ENCODE peak calls at places on chromosome 20, in eight cellular contexts. One of them, this sample, is unnamed.

GRCh38 chr20:31566332-31566657 is 38.8 kb upstream of the ID1 start:
- ATAC-seq in heart right ventricle: no peak
- ATAC-seq in A549: no peak
- ATAC-seq in left lung: no peak
- ATAC-seq in heart left ventricle: no peak
- ATAC-seq in CD4-positive, alpha-beta T cell: no peak
- ATAC-seq in DND-41: no peak
- ATAC-seq in right lobe of liver: no peak
- ATAC-seq in this sample: no peak

GRCh38 chr20:46852313-46852712 is 42.3 kb upstream of the EYA2 start:
- ATAC-seq in heart right ventricle: no peak
- ATAC-seq in A549: no peak
- ATAC-seq in left lung: no peak
- ATAC-seq in heart left ventricle: no peak
- ATAC-seq in CD4-positive, alpha-beta T cell: no peak
- ATAC-seq in DND-41: no peak
- ATAC-seq in right lobe of liver: no peak
- ATAC-seq in this sample: no peak

GRCh38 chr20:38645980-38646858 is 44.6 kb downstream of the ARHGAP40 start:
- ATAC-seq in heart right ventricle: peak; percentile 90
- ATAC-seq in A549: peak; percentile 93
- ATAC-seq in left lung: peak; percentile 99
- ATAC-seq in heart left ventricle: peak; percentile 77
- ATAC-seq in CD4-positive, alpha-beta T cell: peak; percentile 100
- ATAC-seq in DND-41: peak; percentile 96
- ATAC-seq in right lobe of liver: peak; percentile 89
- ATAC-seq in this sample: peak; percentile 80

GRCh38 chr20:35297153-35297552 is 4.9 kb upstream of the FAM83C start:
- ATAC-seq in heart right ventricle: no peak
- ATAC-seq in A549: peak; percentile 67
- ATAC-seq in left lung: peak; percentile 10
- ATAC-seq in heart left ventricle: no peak
- ATAC-seq in CD4-positive, alpha-beta T cell: no peak
- ATAC-seq in DND-41: no peak
- ATAC-seq in right lobe of liver: no peak
- ATAC-seq in this sample: no peak

GRCh38 chr20:40606660-40607059 is 82.4 kb downstream of the MAFB start:
- ATAC-seq in heart right ventricle: no peak
- ATAC-seq in A549: no peak
- ATAC-seq in left lung: no peak
- ATAC-seq in heart left ventricle: no peak
- ATAC-seq in CD4-positive, alpha-beta T cell: no peak
- ATAC-seq in DND-41: no peak
- ATAC-seq in right lobe of liver: no peak
- ATAC-seq in this sample: no peak

GRCh38 chr20:36314734-36315544 is 8.8 kb downstream of the DLGAP4 start:
- ATAC-seq in heart right ventricle: no peak
- ATAC-seq in A549: peak; percentile 47
- ATAC-seq in left lung: no peak
- ATAC-seq in heart left ventricle: no peak
- ATAC-seq in CD4-positive, alpha-beta T cell: no peak
- ATAC-seq in DND-41: peak; percentile 33
- ATAC-seq in right lobe of liver: no peak
- ATAC-seq in this sample: no peak

GRCh38 chr20:49345538-49345937 is 67.7 kb upstream of the ZNFX1 start:
- ATAC-seq in heart right ventricle: peak; percentile 49
- ATAC-seq in A549: peak; percentile 75
- ATAC-seq in left lung: no peak
- ATAC-seq in heart left ventricle: no peak
- ATAC-seq in CD4-positive, alpha-beta T cell: no peak
- ATAC-seq in DND-41: no peak
- ATAC-seq in right lobe of liver: no peak
- ATAC-seq in this sample: peak; percentile 34

GRCh38 chr20:34264141-34264540 is 22.9 kb downstream of the ASIP start:
- ATAC-seq in heart right ventricle: no peak
- ATAC-seq in A549: no peak
- ATAC-seq in left lung: no peak
- ATAC-seq in heart left ventricle: no peak
- ATAC-seq in CD4-positive, alpha-beta T cell: no peak
- ATAC-seq in DND-41: no peak
- ATAC-seq in right lobe of liver: no peak
- ATAC-seq in this sample: no peak

GRCh38 chr20:46592580-46593362 is 42.3 kb upstream of the OCSTAMP start:
- ATAC-seq in heart right ventricle: no peak
- ATAC-seq in A549: peak; percentile 71
- ATAC-seq in left lung: no peak
- ATAC-seq in heart left ventricle: no peak
- ATAC-seq in CD4-positive, alpha-beta T cell: no peak
- ATAC-seq in DND-41: no peak
- ATAC-seq in right lobe of liver: no peak
- ATAC-seq in this sample: no peak

GRCh38 chr20:48035961-48036731 is 250.9 kb upstream of the SULF2 start:
- ATAC-seq in heart right ventricle: no peak
- ATAC-seq in A549: no peak
- ATAC-seq in left lung: no peak
- ATAC-seq in heart left ventricle: no peak
- ATAC-seq in CD4-positive, alpha-beta T cell: no peak
- ATAC-seq in DND-41: no peak
- ATAC-seq in right lobe of liver: no peak
- ATAC-seq in this sample: no peak

GRCh38 chr20:33624399-33624798 is 37.7 kb upstream of the C20orf144 start:
- ATAC-seq in heart right ventricle: no peak
- ATAC-seq in A549: no peak
- ATAC-seq in left lung: no peak
- ATAC-seq in heart left ventricle: no peak
- ATAC-seq in CD4-positive, alpha-beta T cell: no peak
- ATAC-seq in DND-41: no peak
- ATAC-seq in right lobe of liver: no peak
- ATAC-seq in this sample: no peak

GRCh38 chr20:37194616-37195015 is 15.3 kb upstream of the MROH8 start:
- ATAC-seq in heart right ventricle: no peak
- ATAC-seq in A549: no peak
- ATAC-seq in left lung: no peak
- ATAC-seq in heart left ventricle: no peak
- ATAC-seq in CD4-positive, alpha-beta T cell: peak; percentile 60
- ATAC-seq in DND-41: no peak
- ATAC-seq in right lobe of liver: no peak
- ATAC-seq in this sample: no peak

GRCh38 chr20:13008761-13009681 is at the start of gene SPTLC3:
- ATAC-seq in heart right ventricle: peak; percentile 76
- ATAC-seq in A549: peak; percentile 72
- ATAC-seq in left lung: peak; percentile 90
- ATAC-seq in heart left ventricle: peak; percentile 90
- ATAC-seq in CD4-positive, alpha-beta T cell: peak; percentile 25
- ATAC-seq in DND-41: no peak
- ATAC-seq in right lobe of liver: peak; percentile 94
- ATAC-seq in this sample: peak; percentile 65

GRCh38 chr20:1171461-1172093 is 13.2 kb downstream of the TMEM74B start:
- ATAC-seq in heart right ventricle: no peak
- ATAC-seq in A549: peak; percentile 25
- ATAC-seq in left lung: peak; percentile 49
- ATAC-seq in heart left ventricle: peak; percentile 44
- ATAC-seq in CD4-positive, alpha-beta T cell: no peak
- ATAC-seq in DND-41: peak; percentile 69
- ATAC-seq in right lobe of liver: peak; percentile 47
- ATAC-seq in this sample: no peak

GRCh38 chr20:20806121-20806820 is 93.8 kb upstream of the RALGAPA2 start:
- ATAC-seq in heart right ventricle: no peak
- ATAC-seq in A549: no peak
- ATAC-seq in left lung: no peak
- ATAC-seq in heart left ventricle: no peak
- ATAC-seq in CD4-positive, alpha-beta T cell: no peak
- ATAC-seq in DND-41: no peak
- ATAC-seq in right lobe of liver: no peak
- ATAC-seq in this sample: no peak

GRCh38 chr20:1798982-1799381 is 96.2 kb upstream of the SIRPA start:
- ATAC-seq in heart right ventricle: no peak
- ATAC-seq in A549: no peak
- ATAC-seq in left lung: no peak
- ATAC-seq in heart left ventricle: no peak
- ATAC-seq in CD4-positive, alpha-beta T cell: no peak
- ATAC-seq in DND-41: no peak
- ATAC-seq in right lobe of liver: no peak
- ATAC-seq in this sample: no peak

GRCh38 chr20:15359056-15359455 is 1021.6 kb upstream of the FLRT3 start:
- ATAC-seq in heart right ventricle: no peak
- ATAC-seq in A549: no peak
- ATAC-seq in left lung: no peak
- ATAC-seq in heart left ventricle: no peak
- ATAC-seq in CD4-positive, alpha-beta T cell: no peak
- ATAC-seq in DND-41: no peak
- ATAC-seq in right lobe of liver: no peak
- ATAC-seq in this sample: no peak

GRCh38 chr20:31943052-31943471 is 8.8 kb downstream of the PDRG1 start:
- ATAC-seq in heart right ventricle: peak; percentile 88
- ATAC-seq in A549: no peak
- ATAC-seq in left lung: no peak
- ATAC-seq in heart left ventricle: peak; percentile 87
- ATAC-seq in CD4-positive, alpha-beta T cell: no peak
- ATAC-seq in DND-41: no peak
- ATAC-seq in right lobe of liver: no peak
- ATAC-seq in this sample: peak; percentile 61

GRCh38 chr20:60034231-60035110 is 76.2 kb downstream of the CDH26 start:
- ATAC-seq in heart right ventricle: peak; percentile 96
- ATAC-seq in A549: no peak
- ATAC-seq in left lung: peak; percentile 76
- ATAC-seq in heart left ventricle: peak; percentile 96
- ATAC-seq in CD4-positive, alpha-beta T cell: no peak
- ATAC-seq in DND-41: no peak
- ATAC-seq in right lobe of liver: peak; percentile 85
- ATAC-seq in this sample: no peak

GRCh38 chr20:64039293-64040160 is 3.5 kb downstream of the C20orf204 start:
- ATAC-seq in heart right ventricle: peak; percentile 46
- ATAC-seq in A549: peak; percentile 49
- ATAC-seq in left lung: peak; percentile 40
- ATAC-seq in heart left ventricle: peak; percentile 52
- ATAC-seq in CD4-positive, alpha-beta T cell: no peak
- ATAC-seq in DND-41: no peak
- ATAC-seq in right lobe of liver: peak; percentile 43
- ATAC-seq in this sample: no peak

GRCh38 chr20:13625241-13625981 is 13.3 kb downstream of the TASP1 start:
- ATAC-seq in heart right ventricle: no peak
- ATAC-seq in A549: no peak
- ATAC-seq in left lung: peak; percentile 82
- ATAC-seq in heart left ventricle: peak; percentile 42
- ATAC-seq in CD4-positive, alpha-beta T cell: no peak
- ATAC-seq in DND-41: peak; percentile 48
- ATAC-seq in right lobe of liver: no peak
- ATAC-seq in this sample: no peak

GRCh38 chr20:62772103-62772611 is 24.1 kb upstream of the MRGBP start:
- ATAC-seq in heart right ventricle: no peak
- ATAC-seq in A549: no peak
- ATAC-seq in left lung: no peak
- ATAC-seq in heart left ventricle: no peak
- ATAC-seq in CD4-positive, alpha-beta T cell: no peak
- ATAC-seq in DND-41: no peak
- ATAC-seq in right lobe of liver: no peak
- ATAC-seq in this sample: no peak

GRCh38 chr20:62774076-62774714 is 22.1 kb upstream of the MRGBP start:
- ATAC-seq in heart right ventricle: no peak
- ATAC-seq in A549: no peak
- ATAC-seq in left lung: no peak
- ATAC-seq in heart left ventricle: no peak
- ATAC-seq in CD4-positive, alpha-beta T cell: peak; percentile 44
- ATAC-seq in DND-41: no peak
- ATAC-seq in right lobe of liver: no peak
- ATAC-seq in this sample: no peak

GRCh38 chr20:62772994-62773858 is 23.0 kb upstream of the MRGBP start:
- ATAC-seq in heart right ventricle: no peak
- ATAC-seq in A549: no peak
- ATAC-seq in left lung: no peak
- ATAC-seq in heart left ventricle: no peak
- ATAC-seq in CD4-positive, alpha-beta T cell: no peak
- ATAC-seq in DND-41: no peak
- ATAC-seq in right lobe of liver: peak; percentile 70
- ATAC-seq in this sample: peak; percentile 68

GRCh38 chr20:62771396-62772102 is 24.7 kb upstream of the MRGBP start:
- ATAC-seq in heart right ventricle: no peak
- ATAC-seq in A549: no peak
- ATAC-seq in left lung: no peak
- ATAC-seq in heart left ventricle: no peak
- ATAC-seq in CD4-positive, alpha-beta T cell: no peak
- ATAC-seq in DND-41: no peak
- ATAC-seq in right lobe of liver: no peak
- ATAC-seq in this sample: no peak

GRCh38 chr20:62772618-62772993 is 23.7 kb upstream of the MRGBP start:
- ATAC-seq in heart right ventricle: no peak
- ATAC-seq in A549: no peak
- ATAC-seq in left lung: no peak
- ATAC-seq in heart left ventricle: no peak
- ATAC-seq in CD4-positive, alpha-beta T cell: no peak
- ATAC-seq in DND-41: no peak
- ATAC-seq in right lobe of liver: no peak
- ATAC-seq in this sample: no peak
- H3K27ac ChIP-seq in heart right ventricle: no peak overlapping the region
- H3K27ac ChIP-seq in A549: no peak overlapping the region
- H3K27ac ChIP-seq in left lung: no peak overlapping the region
- H3K27ac ChIP-seq in heart left ventricle: no peak overlapping the region
- H3K27ac ChIP-seq in CD4-positive, alpha-beta T cell: no peak overlapping the region
- H3K27ac ChIP-seq in DND-41: no peak overlapping the region
- H3K27ac ChIP-seq in right lobe of liver: peak overlapping the region; percentile 90
- H3K27ac ChIP-seq in this sample: no peak overlapping the region

GRCh38 chr20:44174996-44175766 is 11.8 kb downstream of the JPH2 start:
- ATAC-seq in heart right ventricle: peak; percentile 47
- ATAC-seq in A549: no peak
- ATAC-seq in left lung: no peak
- ATAC-seq in heart left ventricle: peak; percentile 41
- ATAC-seq in CD4-positive, alpha-beta T cell: no peak
- ATAC-seq in DND-41: no peak
- ATAC-seq in right lobe of liver: no peak
- ATAC-seq in this sample: no peak
- H3K27ac ChIP-seq in heart right ventricle: peak overlapping the region; percentile 36
- H3K27ac ChIP-seq in A549: no peak overlapping the region
- H3K27ac ChIP-seq in left lung: no peak overlapping the region
- H3K27ac ChIP-seq in heart left ventricle: peak overlapping the region; percentile 64
- H3K27ac ChIP-seq in CD4-positive, alpha-beta T cell: no peak overlapping the region
- H3K27ac ChIP-seq in DND-41: no peak overlapping the region
- H3K27ac ChIP-seq in right lobe of liver: no peak overlapping the region
- H3K27ac ChIP-seq in this sample: peak overlapping the region; percentile 96

GRCh38 chr20:45420125-45420524 is 4.2 kb downstream of the PIGT start:
- ATAC-seq in heart right ventricle: no peak
- ATAC-seq in A549: no peak
- ATAC-seq in left lung: no peak
- ATAC-seq in heart left ventricle: no peak
- ATAC-seq in CD4-positive, alpha-beta T cell: no peak
- ATAC-seq in DND-41: no peak
- ATAC-seq in right lobe of liver: no peak
- ATAC-seq in this sample: no peak
- H3K27ac ChIP-seq in heart right ventricle: peak overlapping the region; percentile 77
- H3K27ac ChIP-seq in A549: peak overlapping the region; percentile 58
- H3K27ac ChIP-seq in left lung: no peak overlapping the region
- H3K27ac ChIP-seq in heart left ventricle: peak overlapping the region; percentile 91
- H3K27ac ChIP-seq in CD4-positive, alpha-beta T cell: no peak overlapping the region
- H3K27ac ChIP-seq in DND-41: no peak overlapping the region
- H3K27ac ChIP-seq in right lobe of liver: no peak overlapping the region
- H3K27ac ChIP-seq in this sample: peak overlapping the region; percentile 82

GRCh38 chr20:10423735-10424134 is 10.3 kb downstream of the MKKS start:
- ATAC-seq in heart right ventricle: no peak
- ATAC-seq in A549: no peak
- ATAC-seq in left lung: no peak
- ATAC-seq in heart left ventricle: no peak
- ATAC-seq in CD4-positive, alpha-beta T cell: no peak
- ATAC-seq in DND-41: no peak
- ATAC-seq in right lobe of liver: peak; percentile 64
- ATAC-seq in this sample: no peak

GRCh38 chr20:10414982-10415650 is 18.9 kb downstream of the MKKS start:
- ATAC-seq in heart right ventricle: no peak
- ATAC-seq in A549: peak; percentile 47
- ATAC-seq in left lung: no peak
- ATAC-seq in heart left ventricle: no peak
- ATAC-seq in CD4-positive, alpha-beta T cell: no peak
- ATAC-seq in DND-41: no peak
- ATAC-seq in right lobe of liver: no peak
- ATAC-seq in this sample: no peak

GRCh38 chr20:10419550-10420133 is 14.4 kb downstream of the MKKS start:
- ATAC-seq in heart right ventricle: no peak
- ATAC-seq in A549: peak; percentile 84
- ATAC-seq in left lung: no peak
- ATAC-seq in heart left ventricle: no peak
- ATAC-seq in CD4-positive, alpha-beta T cell: no peak
- ATAC-seq in DND-41: no peak
- ATAC-seq in right lobe of liver: no peak
- ATAC-seq in this sample: no peak
- H3K27ac ChIP-seq in heart right ventricle: no peak overlapping the region
- H3K27ac ChIP-seq in A549: peak overlapping the region; percentile 88
- H3K27ac ChIP-seq in left lung: no peak overlapping the region
- H3K27ac ChIP-seq in heart left ventricle: no peak overlapping the region
- H3K27ac ChIP-seq in CD4-positive, alpha-beta T cell: no peak overlapping the region
- H3K27ac ChIP-seq in DND-41: no peak overlapping the region
- H3K27ac ChIP-seq in right lobe of liver: no peak overlapping the region
- H3K27ac ChIP-seq in this sample: no peak overlapping the region